ENCODE peak calls at places on chromosomes 5 and 9, in four cellular contexts. R, P, C and I are unnamed samples.

GRCh38 chr9:127611796-127612790 is at the start of gene STXBP1:
- DNase-seq in C (peak), R (peak), P (peak), I (peak)

GRCh38 chr5:103224118-103224893 is 34.3 kb upstream of the MACIR start:
- DNase-seq in R (peak), C (peak), P (no peak), I (no peak)

GRCh38 chr9:129405089-129405830 is 215.6 kb downstream of the C9orf50 start:
- DNase-seq in C (no peak), R (peak), P (no peak), I (peak)

GRCh38 chr9:137277329-137278041 is at the start of gene TOR4A:
- DNase-seq in P (peak), C (no peak), R (peak), I (peak)

GRCh38 chr5:101473483-101473882 is 570.4 kb upstream of the ST8SIA4 start:
- DNase-seq in C (no peak), P (no peak), R (no peak), I (no peak)

GRCh38 chr5:153617190-153617589 is 126.7 kb downstream of the GRIA1 start:
- DNase-seq in C (no peak), P (no peak), R (peak), I (no peak)

GRCh38 chr5:80935811-80936385 is 24.3 kb upstream of the RASGRF2 start:
- DNase-seq in R (no peak), P (no peak), C (no peak), I (no peak)

GRCh38 chr5:151773979-151774378 is 2.2 kb downstream of the G3BP1 start:
- DNase-seq in R (peak), C (no peak), P (no peak), I (no peak)